ENCODE peak calls at places on chromosomes 16 and 17, in seven cellular contexts. Z is transverse colon, W is H1, R is HFFc6, V is fibroblast of mammary gland, K is IMR-90, I is T-helper 2 cell. H is an unnamed sample.

GRCh38 chr16:58299757-58300349 is 5.0 kb upstream of the PRSS54 start:
- DNase-seq in Z (peak; percentile 22), W (peak; percentile 69), R (no peak), V (peak; percentile 18), K (peak; percentile 5), I (peak; percentile 31), H (peak; percentile 23)

GRCh38 chr17:1956134-1956533 is 69.0 kb downstream of the RTN4RL1 start:
- DNase-seq in Z (no peak), W (no peak), R (no peak), V (no peak), K (no peak), I (no peak), H (no peak)

GRCh38 chr17:19443148-19443547 is 32.1 kb downstream of the RNF112 start:
- DNase-seq in Z (no peak), W (no peak), R (no peak), V (no peak), K (no peak), I (no peak), H (no peak)

GRCh38 chr16:47018223-47018891 is 44.9 kb upstream of the DNAJA2 start:
- DNase-seq in Z (peak; percentile 66), W (no peak), R (peak; percentile 9), V (peak; percentile 21), K (peak; percentile 10), I (peak; percentile 84), H (peak; percentile 32)

GRCh38 chr16:81745704-81746558 is 33.2 kb upstream of the PLCG2 start:
- DNase-seq in Z (peak; percentile 75), W (peak; percentile 85), R (peak; percentile 29), V (peak; percentile 41), K (peak; percentile 31), I (peak; percentile 82), H (peak; percentile 61)

GRCh38 chr17:77076046-77076882 is 64.5 kb upstream of the SEC14L1 start:
- DNase-seq in Z (no peak), W (no peak), R (no peak), V (no peak), K (peak; percentile 9), I (no peak), H (no peak)

GRCh38 chr17:37657202-37657601 is 14.0 kb upstream of the DDX52 start:
- DNase-seq in Z (no peak), W (no peak), R (no peak), V (no peak), K (no peak), I (no peak), H (no peak)

GRCh38 chr16:86513471-86514277 is 3.3 kb downstream of the FOXF1 start:
- DNase-seq in Z (no peak), W (no peak), R (no peak), V (no peak), K (no peak), I (no peak), H (no peak)

GRCh38 chr17:9702916-9703780 is 57.8 kb downstream of the USP43 start:
- DNase-seq in Z (no peak), W (no peak), R (no peak), V (no peak), K (no peak), I (no peak), H (no peak)

GRCh38 chr17:71638668-71639067 is 482.2 kb upstream of the SOX9 start:
- DNase-seq in Z (no peak), W (no peak), R (no peak), V (no peak), K (no peak), I (no peak), H (no peak)

GRCh38 chr16:30032083-30032819 is 1.2 kb upstream of the TLCD3B start:
- DNase-seq in Z (peak; percentile 57), W (peak; percentile 86), R (peak; percentile 45), V (peak; percentile 71), K (peak; percentile 67), I (peak; percentile 65), H (peak; percentile 69)

GRCh38 chr17:58314706-58315015 is 13.9 kb downstream of the TSPOAP1 start:
- DNase-seq in Z (no peak), W (peak; percentile 20), R (no peak), V (no peak), K (no peak), I (no peak), H (no peak)

GRCh38 chr16:89864421-89864820 is 9.0 kb upstream of the TCF25 start:
- DNase-seq in Z (no peak), W (no peak), R (no peak), V (no peak), K (peak; percentile 13), I (peak; percentile 24), H (peak; percentile 37)

GRCh38 chr16:1095450-1096163 is 437 bp downstream of the C1QTNF8 start:
- DNase-seq in Z (no peak), W (no peak), R (no peak), V (no peak), K (no peak), I (no peak), H (no peak)

GRCh38 chr17:1999557-2000251 is 25.4 kb downstream of the RTN4RL1 start:
- DNase-seq in Z (peak; percentile 67), W (no peak), R (peak; percentile 29), V (no peak), K (peak; percentile 19), I (no peak), H (peak; percentile 15)

GRCh38 chr17:35752945-35753764 is at the start of gene GAS2L2:
- DNase-seq in Z (no peak), W (no peak), R (no peak), V (no peak), K (no peak), I (no peak), H (no peak)

GRCh38 chr16:50884066-50884860 is 142.4 kb downstream of the CYLD start:
- DNase-seq in Z (no peak), W (peak; percentile 94), R (no peak), V (no peak), K (no peak), I (peak; percentile 10), H (peak; percentile 5)

GRCh38 chr16:2912330-2913199 is 834 bp downstream of the FLYWCH1 start:
- DNase-seq in Z (peak; percentile 51), W (no peak), R (peak; percentile 57), V (peak; percentile 73), K (peak; percentile 73), I (peak; percentile 38), H (peak; percentile 53)

GRCh38 chr17:81491193-81491592 is 21.4 kb downstream of the ACTG1 start:
- DNase-seq in Z (peak; percentile 49), W (no peak), R (no peak), V (no peak), K (no peak), I (no peak), H (no peak)

GRCh38 chr17:72222571-72222970 is 101.8 kb downstream of the SOX9 start:
- DNase-seq in Z (peak; percentile 17), W (no peak), R (no peak), V (no peak), K (no peak), I (no peak), H (no peak)

GRCh38 chr16:8571061-8571596 is 19.2 kb downstream of the TMEM114 start:
- DNase-seq in Z (no peak), W (no peak), R (peak; percentile 65), V (peak; percentile 23), K (peak; percentile 41), I (no peak), H (peak; percentile 17)

GRCh38 chr16:73231379-73231778 is 183.5 kb upstream of the ZFHX3 start:
- DNase-seq in Z (no peak), W (no peak), R (no peak), V (no peak), K (no peak), I (no peak), H (no peak)

GRCh38 chr16:23754594-23755483 is at the start of gene CHP2:
- DNase-seq in Z (peak; percentile 86), W (no peak), R (no peak), V (no peak), K (no peak), I (no peak), H (no peak)

GRCh38 chr16:2468725-2469398 is 2.2 kb upstream of the NTN3 start:
- DNase-seq in Z (no peak), W (peak; percentile 59), R (no peak), V (no peak), K (no peak), I (no peak), H (no peak)

GRCh38 chr16:27264151-27264550 is 4.4 kb downstream of the NSMCE1 start:
- DNase-seq in Z (no peak), W (no peak), R (peak; percentile 70), V (peak; percentile 78), K (peak; percentile 88), I (no peak), H (peak; percentile 73)

GRCh38 chr16:50742521-50743150 is 750 bp downstream of the CYLD start:
- DNase-seq in Z (peak; percentile 46), W (peak; percentile 56), R (peak; percentile 55), V (peak; percentile 52), K (peak; percentile 43), I (peak; percentile 65), H (peak; percentile 71)

GRCh38 chr16:72066747-72067146 is 3.7 kb downstream of the HPR start:
- DNase-seq in Z (no peak), W (no peak), R (peak; percentile 25), V (peak; percentile 68), K (peak; percentile 64), I (peak; percentile 35), H (peak; percentile 28)

GRCh38 chr17:74520790-74521480 is 10.3 kb downstream of the CD300LB start:
- DNase-seq in Z (no peak), W (no peak), R (no peak), V (peak; percentile 57), K (no peak), I (no peak), H (no peak)

GRCh38 chr16:27980076-27980775 is 83.3 kb downstream of the GSG1L start:
- DNase-seq in Z (no peak), W (no peak), R (no peak), V (no peak), K (no peak), I (no peak), H (no peak)

GRCh38 chr17:44278006-44278405 is 10.1 kb upstream of the SLC4A1 start:
- DNase-seq in Z (no peak), W (no peak), R (peak; percentile 25), V (peak; percentile 52), K (peak; percentile 68), I (no peak), H (no peak)

GRCh38 chr17:45790296-45790922 is 6.3 kb downstream of the CRHR1 start:
- DNase-seq in Z (no peak), W (no peak), R (no peak), V (peak; percentile 3), K (no peak), I (no peak), H (no peak)

GRCh38 chr17:82406131-82406671 is 11.9 kb upstream of the HEXD start:
- DNase-seq in Z (no peak), W (no peak), R (no peak), V (no peak), K (no peak), I (no peak), H (no peak)

GRCh38 chr17:72244494-72244893 is 123.7 kb downstream of the SOX9 start:
- DNase-seq in Z (no peak), W (no peak), R (no peak), V (peak; percentile 2), K (peak; percentile 34), I (no peak), H (peak; percentile 11)

GRCh38 chr16:69448470-69449193 is 24.2 kb downstream of the CYB5B start:
- DNase-seq in Z (no peak), W (no peak), R (peak; percentile 56), V (peak; percentile 46), K (peak; percentile 67), I (no peak), H (peak; percentile 38)

GRCh38 chr17:9924735-9925191 is 19.7 kb upstream of the RCVRN start:
- DNase-seq in Z (no peak), W (no peak), R (peak; percentile 81), V (peak; percentile 77), K (peak; percentile 75), I (peak; percentile 47), H (peak; percentile 66)

GRCh38 chr17:17728550-17729251 is 47.4 kb downstream of the RAI1 start:
- DNase-seq in Z (peak; percentile 45), W (no peak), R (no peak), V (no peak), K (no peak), I (no peak), H (no peak)

H was measured in EL.